ENCODE peak calls at places on chromosomes 6 and 20, in five cellular contexts. J is ovary, R is OCI-LY7, V is mammary epithelial cell, S is astrocyte of the cerebellum. T is an unnamed sample.

GRCh38 chr6:158926429-158926828 is 73.6 kb downstream of the RSPH3 start:
- DNase-seq in J (no peak), R (no peak), V (peak), S (no peak), T (no peak)

GRCh38 chr6:72649032-72649984 is 27.4 kb downstream of the KCNQ5 start:
- DNase-seq in J (no peak), R (no peak), V (peak), S (peak), T (peak)

GRCh38 chr6:124974770-124975377 is 12.6 kb downstream of the RNF217 start:
- DNase-seq in J (no peak), R (no peak), V (no peak), S (no peak), T (no peak)

GRCh38 chr6:125166711-125167110 is 13.1 kb downstream of the TPD52L1 start:
- DNase-seq in J (no peak), R (no peak), V (no peak), S (no peak), T (no peak)

GRCh38 chr20:38895098-38895949 is 30.9 kb upstream of the FAM83D start:
- DNase-seq in J (no peak), R (no peak), V (no peak), S (no peak), T (no peak)

GRCh38 chr20:36519944-36520343 is 21.4 kb upstream of the MYL9 start:
- DNase-seq in J (no peak), R (no peak), V (no peak), S (no peak), T (no peak)

GRCh38 chr20:57653546-57653900 is 33.3 kb upstream of the ZBP1 start:
- DNase-seq in J (no peak), R (no peak), V (no peak), S (no peak), T (no peak)

GRCh38 chr20:10553326-10553984 is 118.3 kb downstream of the SLX4IP start:
- DNase-seq in J (peak), R (peak), V (peak), S (peak), T (peak)

GRCh38 chr20:19074828-19075516 is 137.5 kb upstream of the SLC24A3 start:
- DNase-seq in J (no peak), R (no peak), V (no peak), S (no peak), T (peak)

GRCh38 chr6:38268342-38268741 is 371.4 kb downstream of the BTBD9 start:
- DNase-seq in J (no peak), R (no peak), V (no peak), S (no peak), T (no peak)

GRCh38 chr6:155523821-155524238 is 68.2 kb upstream of the NOX3 start:
- DNase-seq in J (no peak), R (no peak), V (no peak), S (peak), T (no peak)

GRCh38 chr20:17969884-17970409 is 1.1 kb downstream of the MGME1 start:
- DNase-seq in J (no peak), R (peak), V (peak), S (no peak), T (peak)

GRCh38 chr6:45092135-45092534 is 236.0 kb upstream of the RUNX2 start:
- DNase-seq in J (no peak), R (no peak), V (no peak), S (no peak), T (no peak)

GRCh38 chr6:34465551-34466241 is at the start of gene PACSIN1:
- DNase-seq in J (no peak), R (peak), V (no peak), S (no peak), T (no peak)

GRCh38 chr6:11766589-11767450 is 11.8 kb downstream of the ADTRP start:
- DNase-seq in J (no peak), R (no peak), V (peak), S (peak), T (no peak)

GRCh38 chr20:49983848-49984408 is 1.1 kb downstream of the SNAI1 start:
- DNase-seq in J (peak), R (no peak), V (no peak), S (no peak), T (no peak)

GRCh38 chr20:49985617-49986016 is 2.8 kb downstream of the SNAI1 start:
- DNase-seq in J (no peak), R (no peak), V (no peak), S (no peak), T (no peak)

GRCh38 chr20:49985157-49985556 is 2.4 kb downstream of the SNAI1 start:
- DNase-seq in J (no peak), R (no peak), V (no peak), S (no peak), T (no peak)

GRCh38 chr20:49983123-49983847 is 505 bp downstream of the SNAI1 start:
- DNase-seq in J (no peak), R (no peak), V (no peak), S (no peak), T (no peak)

DNA sequence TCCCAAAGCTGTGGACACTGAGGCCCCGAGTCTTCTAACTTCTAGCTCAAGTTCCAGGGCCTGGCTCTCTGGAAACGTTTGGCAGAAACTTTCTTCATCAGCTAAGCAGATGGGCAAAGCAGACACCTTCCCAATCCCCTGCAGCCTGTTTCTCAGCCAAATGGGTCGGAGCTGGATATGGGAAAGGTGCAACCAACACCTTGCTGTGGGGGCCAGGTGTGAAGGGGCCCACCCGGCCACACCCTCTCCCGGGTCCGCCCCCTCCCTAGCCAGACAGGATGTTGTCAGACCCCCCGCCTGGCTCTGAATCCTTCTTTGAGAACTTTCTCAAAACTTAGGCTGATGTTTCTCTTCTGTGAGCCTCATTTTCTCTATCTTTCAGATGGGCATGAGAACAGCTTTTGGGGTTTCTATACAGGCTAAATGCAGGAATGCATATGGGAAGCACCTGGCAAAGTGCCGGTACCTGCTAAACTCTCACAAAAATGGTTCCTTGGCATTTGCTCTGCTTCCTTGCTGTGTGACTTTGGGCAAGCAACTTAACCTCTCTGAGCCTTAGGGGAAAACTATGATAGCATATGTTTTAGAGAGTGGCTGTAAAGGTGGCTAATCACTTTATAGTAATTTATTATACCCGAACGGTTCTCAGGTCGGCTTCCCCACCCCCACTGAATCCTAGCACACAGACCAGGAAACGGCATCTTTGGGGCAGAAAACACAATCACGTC is 1.8 kb downstream of the SNAI1 start:
- DNase-seq in J (no peak), R (no peak), V (no peak), S (no peak), T (no peak)
- H3K4me3 ChIP-seq in J (no peak), R (no peak), V (no peak), S (peak), T (no peak)

DNA sequence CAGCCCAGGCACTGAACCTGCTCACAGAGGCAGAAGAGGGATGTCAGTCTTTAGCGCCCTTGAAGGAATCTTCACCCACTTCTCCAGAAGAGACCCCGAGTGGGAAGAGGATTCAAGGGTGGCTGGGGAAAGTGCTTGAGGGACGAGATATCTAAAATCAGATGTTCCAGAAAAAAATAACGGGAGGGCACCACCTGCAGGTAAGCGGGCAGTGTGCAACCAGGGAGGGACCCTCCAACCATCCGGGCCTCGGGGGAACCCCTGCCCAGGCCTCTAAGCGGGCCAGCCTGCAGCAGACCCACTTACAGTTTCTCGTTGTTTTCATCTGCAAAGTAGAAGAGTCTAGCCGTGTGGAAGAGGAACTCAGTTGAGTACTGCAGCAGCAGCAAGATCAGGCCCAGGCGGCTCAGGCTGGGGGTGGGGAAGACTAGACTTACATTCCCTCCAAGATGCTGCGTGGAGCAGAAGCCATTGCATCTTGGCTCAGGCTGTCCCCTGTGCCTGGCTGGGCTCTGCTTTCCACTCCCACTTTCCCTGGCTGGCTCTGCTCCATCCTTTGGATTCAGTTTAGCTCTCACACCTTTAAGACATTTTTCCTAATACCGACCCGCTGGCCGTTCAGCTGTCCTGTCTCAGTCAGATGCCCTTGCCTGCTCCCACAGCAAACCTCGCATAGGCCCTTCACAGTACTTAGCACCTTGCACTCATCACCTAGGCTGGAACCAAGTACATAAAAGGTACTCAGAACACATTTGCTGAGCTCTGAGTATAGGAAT is 70.9 kb downstream of the TRAM2 start:
- DNase-seq in J (no peak), R (peak), V (no peak), S (no peak), T (no peak)
- TF ChIP-seq CTCF in J (no peak), R (peak), V (no peak), S (no peak), T (peak)

GRCh38 chr6:116016846-116017545 is 43.7 kb downstream of the FRK start:
- DNase-seq in J (no peak), R (no peak), V (no peak), S (no peak), T (peak)
- H3K4me3 ChIP-seq in J (no peak), R (no peak), V (no peak), S (no peak), T (peak)

GRCh38 chr6:2739335-2739734 is 11.4 kb downstream of the MYLK4 start:
- DNase-seq in J (no peak), R (no peak), V (peak), S (peak), T (no peak)
- TF ChIP-seq CTCF in J (no peak), R (no peak), V (no peak), S (no peak), T (no peak)

DNA sequence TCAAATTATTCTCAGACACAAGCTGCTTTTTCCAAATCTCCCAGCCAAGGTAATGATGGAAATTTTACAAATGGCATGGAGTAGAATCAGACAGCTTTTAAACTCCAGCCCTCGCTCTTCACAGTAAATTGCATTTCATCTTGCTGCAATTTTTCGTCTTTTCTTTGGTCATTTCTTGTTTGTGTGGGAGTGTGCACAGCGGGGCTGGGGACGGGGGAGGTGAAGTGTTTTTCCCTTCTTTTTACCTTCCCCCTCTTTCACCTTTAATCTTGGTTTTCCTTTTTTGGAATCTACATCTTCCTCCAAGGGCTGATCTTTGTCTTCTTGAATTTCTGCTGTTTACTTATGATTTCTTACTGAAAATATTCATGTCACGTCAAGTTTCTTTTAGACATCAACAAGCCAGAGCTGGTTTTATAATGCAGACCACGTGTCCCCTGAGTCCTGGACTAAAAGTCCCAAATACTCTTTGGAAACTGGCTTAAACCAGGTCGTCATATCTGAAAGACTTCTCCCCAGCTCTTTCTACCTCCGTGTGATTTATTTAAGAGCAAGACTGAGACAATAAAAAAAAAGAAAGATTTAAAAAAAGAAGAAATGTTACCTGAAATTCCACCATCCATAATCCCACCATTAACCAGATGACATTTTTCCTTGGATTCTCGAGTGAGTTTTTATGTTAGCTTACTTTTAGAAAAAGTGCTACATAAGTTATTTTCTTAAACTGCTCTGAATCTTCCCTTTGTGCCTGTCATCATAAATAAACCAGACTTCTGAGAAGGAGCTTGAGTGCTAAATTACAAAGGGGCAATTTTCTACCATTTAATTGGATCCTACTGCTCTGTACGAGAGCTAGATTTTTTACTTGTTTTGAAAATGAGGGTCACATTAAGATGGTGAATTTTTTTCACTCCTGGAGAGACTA is 52.0 kb downstream of the MAP3K5 start:
- DNase-seq in J (no peak), R (no peak), V (no peak), S (no peak), T (no peak)
- H3K4me3 ChIP-seq in J (no peak), R (no peak), V (no peak), S (no peak), T (no peak)

GRCh38 chr20:40727960-40728359 is 38.9 kb upstream of the MAFB start:
- DNase-seq in J (no peak), R (no peak), V (peak), S (no peak), T (no peak)

GRCh38 chr20:40724566-40724965 is 35.5 kb upstream of the MAFB start:
- DNase-seq in J (no peak), R (no peak), V (no peak), S (no peak), T (no peak)

GRCh38 chr20:40728996-40729395 is 40.0 kb upstream of the MAFB start:
- DNase-seq in J (no peak), R (no peak), V (no peak), S (no peak), T (no peak)

DNA sequence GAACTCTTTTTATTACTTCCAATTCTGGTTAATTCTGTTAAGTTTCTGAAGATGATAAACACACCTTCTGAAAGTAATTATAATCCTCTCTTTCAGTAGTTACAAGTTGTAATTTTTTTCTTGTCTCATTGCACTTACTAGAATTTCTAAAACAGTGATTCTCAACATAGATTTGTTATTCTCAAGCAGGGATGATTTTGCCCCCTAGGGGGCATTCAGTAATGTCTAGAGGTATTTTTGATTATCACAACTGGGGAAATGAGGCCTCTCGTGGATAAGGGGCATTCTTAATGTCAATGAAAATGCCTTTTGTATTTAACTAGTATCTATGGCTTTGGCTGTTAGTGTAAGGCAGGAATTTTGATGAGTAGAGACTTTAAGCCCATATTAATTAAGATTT is 39.4 kb upstream of the MAFB start:
- DNase-seq in J (no peak), R (peak), V (no peak), S (no peak), T (no peak)
- TF ChIP-seq CTCF in J (no peak), R (peak), V (no peak), S (no peak), T (peak)

T was measured in GM12865.